ENCODE peak calls at places on chromosomes 2 and 18, in nine cellular contexts. R, S, V, B, Y, I, Z, F and P are unnamed samples.

GRCh38 chr2:17353268-17353667 is 165.0 kb downstream of the RAD51AP2 start:
- DNase-seq in R (no peak), S (no peak), V (no peak), B (no peak), Y (no peak), I (no peak), Z (no peak), F (no peak), P (no peak)

GRCh38 chr2:73956211-73956865 is 28.4 kb upstream of the TET3 start:
- DNase-seq in R (no peak), S (no peak), V (no peak), B (no peak), Y (no peak), I (no peak), Z (no peak), F (no peak), P (no peak)

GRCh38 chr2:101047075-101047766 is 45.1 kb downstream of the RPL31 start:
- DNase-seq in R (no peak), S (peak; percentile 63), V (no peak), B (peak; percentile 81), Y (no peak), I (no peak), Z (no peak), F (no peak), P (no peak)

GRCh38 chr2:16102976-16103380 is 162.6 kb downstream of the MYCN start:
- DNase-seq in R (no peak), S (no peak), V (no peak), B (no peak), Y (no peak), I (no peak), Z (no peak), F (no peak), P (no peak)

GRCh38 chr2:220455389-220455788 is 828.0 kb downstream of the SLC4A3 start:
- DNase-seq in R (no peak), S (no peak), V (no peak), B (no peak), Y (no peak), I (no peak), Z (no peak), F (no peak), P (no peak)

GRCh38 chr2:172438064-172438421 is 10.7 kb downstream of the ITGA6 start:
- DNase-seq in R (peak; percentile 38), S (no peak), V (peak; percentile 56), B (peak; percentile 55), Y (no peak), I (no peak), Z (peak; percentile 85), F (peak; percentile 60), P (no peak)

GRCh38 chr2:198376677-198377076 is 572.3 kb downstream of the PLCL1 start:
- DNase-seq in R (no peak), S (peak; percentile 3), V (no peak), B (peak; percentile 45), Y (no peak), I (no peak), Z (no peak), F (no peak), P (no peak)

GRCh38 chr2:187451510-187451909 is 3.5 kb upstream of the CALCRL start:
- DNase-seq in R (no peak), S (no peak), V (no peak), B (no peak), Y (no peak), I (no peak), Z (no peak), F (no peak), P (no peak)

GRCh38 chr2:67394734-67395133 is 2.4 kb upstream of the ETAA1 start:
- DNase-seq in R (no peak), S (peak; percentile 5), V (no peak), B (peak; percentile 48), Y (no peak), I (no peak), Z (no peak), F (no peak), P (no peak)

GRCh38 chr18:23879126-23879525 is 135.4 kb upstream of the TTC39C start:
- DNase-seq in R (no peak), S (no peak), V (no peak), B (no peak), Y (no peak), I (no peak), Z (no peak), F (no peak), P (no peak)

GRCh38 chr2:120210234-120210781 is 12.9 kb downstream of the TMEM185B start:
- DNase-seq in R (no peak), S (no peak), V (no peak), B (no peak), Y (no peak), I (no peak), Z (no peak), F (no peak), P (no peak)

GRCh38 chr2:171161425-171162289 is 964 bp upstream of the TLK1 start:
- DNase-seq in R (no peak), S (no peak), V (no peak), B (no peak), Y (no peak), I (no peak), Z (peak; percentile 3), F (no peak), P (no peak)

GRCh38 chr2:18137096-18137495 is 258.6 kb downstream of the KCNS3 start:
- DNase-seq in R (no peak), S (no peak), V (no peak), B (no peak), Y (no peak), I (no peak), Z (no peak), F (no peak), P (no peak)